ENCODE peak calls at places on chromosomes 16 and 17, in seven cellular contexts. One of them, this sample, is unnamed.
A peak's percentile ranks its signal among the peaks of the same experiment; 100 is the strongest.

GRCh38 chr16:15518412-15519351 is 84.3 kb downstream of the BMERB1 start:
- DNase-seq in glutamatergic neuron: no peak
- DNase-seq in amniotic stem cell: no peak
- DNase-seq in SW 1271: no peak
- DNase-seq in GM03348: peak; percentile 47
- DNase-seq in activated T-helper 2 cell treated with anti-CD3 and anti-CD28 coated beads, Interferon-gamma antibody, Interleukin-2, Interleukin-4, amounts not matched to agents 10 μg/mL and 5 μg/mL and 100 μg/mL, durations not matched to agents 14 hours and 24 hours and 36 hours: no peak
- DNase-seq in CD8-positive, alpha-beta T cell: no peak
- DNase-seq in this sample: peak; percentile 75

GRCh38 chr16:89366561-89367537 is 123.5 kb downstream of the ANKRD11 start:
- DNase-seq in glutamatergic neuron: peak; percentile 49
- DNase-seq in amniotic stem cell: no peak
- DNase-seq in SW 1271: no peak
- DNase-seq in GM03348: no peak
- DNase-seq in activated T-helper 2 cell treated with anti-CD3 and anti-CD28 coated beads, Interferon-gamma antibody, Interleukin-2, Interleukin-4, amounts not matched to agents 10 μg/mL and 5 μg/mL and 100 μg/mL, durations not matched to agents 14 hours and 24 hours and 36 hours: no peak
- DNase-seq in CD8-positive, alpha-beta T cell: no peak
- DNase-seq in this sample: no peak

GRCh38 chr16:9256196-9256595 is 164.8 kb downstream of the HAPSTR1 start:
- DNase-seq in glutamatergic neuron: peak; percentile 73
- DNase-seq in amniotic stem cell: no peak
- DNase-seq in SW 1271: no peak
- DNase-seq in GM03348: no peak
- DNase-seq in activated T-helper 2 cell treated with anti-CD3 and anti-CD28 coated beads, Interferon-gamma antibody, Interleukin-2, Interleukin-4, amounts not matched to agents 10 μg/mL and 5 μg/mL and 100 μg/mL, durations not matched to agents 14 hours and 24 hours and 36 hours: no peak
- DNase-seq in CD8-positive, alpha-beta T cell: no peak
- DNase-seq in this sample: no peak

GRCh38 chr16:24986512-24987303 is 28.5 kb downstream of the ARHGAP17 start:
- DNase-seq in glutamatergic neuron: no peak
- DNase-seq in amniotic stem cell: peak; percentile 48
- DNase-seq in SW 1271: no peak
- DNase-seq in GM03348: peak; percentile 36
- DNase-seq in activated T-helper 2 cell treated with anti-CD3 and anti-CD28 coated beads, Interferon-gamma antibody, Interleukin-2, Interleukin-4, amounts not matched to agents 10 μg/mL and 5 μg/mL and 100 μg/mL, durations not matched to agents 14 hours and 24 hours and 36 hours: no peak
- DNase-seq in CD8-positive, alpha-beta T cell: no peak
- DNase-seq in this sample: no peak

GRCh38 chr16:73878616-73879015 is 418.0 kb upstream of the PSMD7 start:
- DNase-seq in glutamatergic neuron: no peak
- DNase-seq in amniotic stem cell: peak; percentile 45
- DNase-seq in SW 1271: peak; percentile 17
- DNase-seq in GM03348: peak; percentile 69
- DNase-seq in activated T-helper 2 cell treated with anti-CD3 and anti-CD28 coated beads, Interferon-gamma antibody, Interleukin-2, Interleukin-4, amounts not matched to agents 10 μg/mL and 5 μg/mL and 100 μg/mL, durations not matched to agents 14 hours and 24 hours and 36 hours: no peak
- DNase-seq in CD8-positive, alpha-beta T cell: no peak
- DNase-seq in this sample: peak; percentile 49

GRCh38 chr16:24850289-24850931 is 4.6 kb downstream of the SLC5A11 start:
- DNase-seq in glutamatergic neuron: no peak
- DNase-seq in amniotic stem cell: no peak
- DNase-seq in SW 1271: no peak
- DNase-seq in GM03348: no peak
- DNase-seq in activated T-helper 2 cell treated with anti-CD3 and anti-CD28 coated beads, Interferon-gamma antibody, Interleukin-2, Interleukin-4, amounts not matched to agents 10 μg/mL and 5 μg/mL and 100 μg/mL, durations not matched to agents 14 hours and 24 hours and 36 hours: no peak
- DNase-seq in CD8-positive, alpha-beta T cell: no peak
- DNase-seq in this sample: no peak

GRCh38 chr17:46770818-46771600 is 47.5 kb downstream of the WNT3 start:
- DNase-seq in glutamatergic neuron: peak; percentile 70
- DNase-seq in amniotic stem cell: no peak
- DNase-seq in SW 1271: no peak
- DNase-seq in GM03348: peak; percentile 79
- DNase-seq in activated T-helper 2 cell treated with anti-CD3 and anti-CD28 coated beads, Interferon-gamma antibody, Interleukin-2, Interleukin-4, amounts not matched to agents 10 μg/mL and 5 μg/mL and 100 μg/mL, durations not matched to agents 14 hours and 24 hours and 36 hours: no peak
- DNase-seq in CD8-positive, alpha-beta T cell: no peak
- DNase-seq in this sample: no peak

GRCh38 chr16:7791191-7791590 is 458.5 kb downstream of the RBFOX1 start:
- DNase-seq in glutamatergic neuron: no peak
- DNase-seq in amniotic stem cell: no peak
- DNase-seq in SW 1271: no peak
- DNase-seq in GM03348: no peak
- DNase-seq in activated T-helper 2 cell treated with anti-CD3 and anti-CD28 coated beads, Interferon-gamma antibody, Interleukin-2, Interleukin-4, amounts not matched to agents 10 μg/mL and 5 μg/mL and 100 μg/mL, durations not matched to agents 14 hours and 24 hours and 36 hours: no peak
- DNase-seq in CD8-positive, alpha-beta T cell: no peak
- DNase-seq in this sample: no peak

GRCh38 chr16:8720080-8720966 is 45.9 kb downstream of the ABAT start:
- DNase-seq in glutamatergic neuron: peak; percentile 77
- DNase-seq in amniotic stem cell: no peak
- DNase-seq in SW 1271: no peak
- DNase-seq in GM03348: no peak
- DNase-seq in activated T-helper 2 cell treated with anti-CD3 and anti-CD28 coated beads, Interferon-gamma antibody, Interleukin-2, Interleukin-4, amounts not matched to agents 10 μg/mL and 5 μg/mL and 100 μg/mL, durations not matched to agents 14 hours and 24 hours and 36 hours: no peak
- DNase-seq in CD8-positive, alpha-beta T cell: no peak
- DNase-seq in this sample: no peak

GRCh38 chr17:50290074-50290702 is 15.9 kb downstream of the TMEM92 start:
- DNase-seq in glutamatergic neuron: no peak
- DNase-seq in amniotic stem cell: peak; percentile 85
- DNase-seq in SW 1271: peak; percentile 34
- DNase-seq in GM03348: peak; percentile 93
- DNase-seq in activated T-helper 2 cell treated with anti-CD3 and anti-CD28 coated beads, Interferon-gamma antibody, Interleukin-2, Interleukin-4, amounts not matched to agents 10 μg/mL and 5 μg/mL and 100 μg/mL, durations not matched to agents 14 hours and 24 hours and 36 hours: no peak
- DNase-seq in CD8-positive, alpha-beta T cell: no peak
- DNase-seq in this sample: peak; percentile 96

GRCh38 chr16:1445518-1446197 is 1.3 kb upstream of the CCDC154 start:
- DNase-seq in glutamatergic neuron: no peak
- DNase-seq in amniotic stem cell: no peak
- DNase-seq in SW 1271: no peak
- DNase-seq in GM03348: no peak
- DNase-seq in activated T-helper 2 cell treated with anti-CD3 and anti-CD28 coated beads, Interferon-gamma antibody, Interleukin-2, Interleukin-4, amounts not matched to agents 10 μg/mL and 5 μg/mL and 100 μg/mL, durations not matched to agents 14 hours and 24 hours and 36 hours: no peak
- DNase-seq in CD8-positive, alpha-beta T cell: no peak
- DNase-seq in this sample: no peak

GRCh38 chr17:41329279-41329925 is 13.9 kb upstream of the KRTAP17-1 start:
- DNase-seq in glutamatergic neuron: peak; percentile 79
- DNase-seq in amniotic stem cell: peak; percentile 52
- DNase-seq in SW 1271: peak; percentile 15
- DNase-seq in GM03348: peak; percentile 86
- DNase-seq in activated T-helper 2 cell treated with anti-CD3 and anti-CD28 coated beads, Interferon-gamma antibody, Interleukin-2, Interleukin-4, amounts not matched to agents 10 μg/mL and 5 μg/mL and 100 μg/mL, durations not matched to agents 14 hours and 24 hours and 36 hours: no peak
- DNase-seq in CD8-positive, alpha-beta T cell: no peak
- DNase-seq in this sample: peak; percentile 8

GRCh38 chr16:29988346-29989075 is 6.9 kb downstream of the HIRIP3 start:
- DNase-seq in glutamatergic neuron: no peak
- DNase-seq in amniotic stem cell: no peak
- DNase-seq in SW 1271: no peak
- DNase-seq in GM03348: no peak
- DNase-seq in activated T-helper 2 cell treated with anti-CD3 and anti-CD28 coated beads, Interferon-gamma antibody, Interleukin-2, Interleukin-4, amounts not matched to agents 10 μg/mL and 5 μg/mL and 100 μg/mL, durations not matched to agents 14 hours and 24 hours and 36 hours: no peak
- DNase-seq in CD8-positive, alpha-beta T cell: no peak
- DNase-seq in this sample: no peak

GRCh38 chr17:6494239-6494941 is 50.1 kb downstream of the PIMREG start:
- DNase-seq in glutamatergic neuron: no peak
- DNase-seq in amniotic stem cell: no peak
- DNase-seq in SW 1271: no peak
- DNase-seq in GM03348: no peak
- DNase-seq in activated T-helper 2 cell treated with anti-CD3 and anti-CD28 coated beads, Interferon-gamma antibody, Interleukin-2, Interleukin-4, amounts not matched to agents 10 μg/mL and 5 μg/mL and 100 μg/mL, durations not matched to agents 14 hours and 24 hours and 36 hours: no peak
- DNase-seq in CD8-positive, alpha-beta T cell: no peak
- DNase-seq in this sample: no peak

GRCh38 chr17:41825175-41825845 is 10.7 kb downstream of the NT5C3B start:
- DNase-seq in glutamatergic neuron: no peak
- DNase-seq in amniotic stem cell: no peak
- DNase-seq in SW 1271: no peak
- DNase-seq in GM03348: no peak
- DNase-seq in activated T-helper 2 cell treated with anti-CD3 and anti-CD28 coated beads, Interferon-gamma antibody, Interleukin-2, Interleukin-4, amounts not matched to agents 10 μg/mL and 5 μg/mL and 100 μg/mL, durations not matched to agents 14 hours and 24 hours and 36 hours: no peak
- DNase-seq in CD8-positive, alpha-beta T cell: no peak
- DNase-seq in this sample: no peak

GRCh38 chr16:77951788-77952187 is 70.6 kb upstream of the CLEC3A start:
- DNase-seq in glutamatergic neuron: no peak
- DNase-seq in amniotic stem cell: no peak
- DNase-seq in SW 1271: no peak
- DNase-seq in GM03348: no peak
- DNase-seq in activated T-helper 2 cell treated with anti-CD3 and anti-CD28 coated beads, Interferon-gamma antibody, Interleukin-2, Interleukin-4, amounts not matched to agents 10 μg/mL and 5 μg/mL and 100 μg/mL, durations not matched to agents 14 hours and 24 hours and 36 hours: no peak
- DNase-seq in CD8-positive, alpha-beta T cell: no peak
- DNase-seq in this sample: no peak

This sample was measured in AG09319.